ENCODE peak calls at places on chromosome X, in seven cellular contexts. One of them, this sample, is unnamed.

GRCh38 chrX:54721424-54721823 is 76.6 kb downstream of the ITIH6 start:
- DNase-seq in cortex of kidney: no peak
- DNase-seq in Peyer's patch: no peak
- DNase-seq in mesenteric fat pad: no peak
- DNase-seq in kidney tubule cell: peak; percentile 62
- DNase-seq in ovary: no peak
- DNase-seq in DND-41: no peak
- DNase-seq in this sample: peak; percentile 74

GRCh38 chrX:129145382-129145781 is 377.9 kb downstream of the SMARCA1 start:
- DNase-seq in kidney tubule cell: no peak
- DNase-seq in mesenteric fat pad: no peak
- DNase-seq in ovary: no peak
- DNase-seq in Peyer's patch: no peak
- DNase-seq in cortex of kidney: no peak
- DNase-seq in DND-41: no peak
- DNase-seq in this sample: no peak

GRCh38 chrX:107324493-107325310 is 118.3 kb downstream of the DNAAF6 start:
- DNase-seq in DND-41: no peak
- DNase-seq in ovary: peak; percentile 60
- DNase-seq in mesenteric fat pad: no peak
- DNase-seq in cortex of kidney: no peak
- DNase-seq in kidney tubule cell: peak; percentile 56
- DNase-seq in Peyer's patch: no peak
- DNase-seq in this sample: peak; percentile 14

GRCh38 chrX:131235768-131236167 is 53.3 kb downstream of the IGSF1 start:
- DNase-seq in cortex of kidney: no peak
- DNase-seq in DND-41: no peak
- DNase-seq in mesenteric fat pad: no peak
- DNase-seq in kidney tubule cell: no peak
- DNase-seq in Peyer's patch: no peak
- DNase-seq in ovary: no peak
- DNase-seq in this sample: no peak

GRCh38 chrX:38882894-38883620 is 81.8 kb downstream of the MID1IP1 start:
- DNase-seq in Peyer's patch: no peak
- DNase-seq in mesenteric fat pad: no peak
- DNase-seq in cortex of kidney: no peak
- DNase-seq in DND-41: no peak
- DNase-seq in kidney tubule cell: peak; percentile 94
- DNase-seq in ovary: no peak
- DNase-seq in this sample: peak; percentile 47

GRCh38 chrX:1533083-1533482 is 3.9 kb downstream of the P2RY8 start:
- DNase-seq in mesenteric fat pad: no peak
- DNase-seq in cortex of kidney: no peak
- DNase-seq in Peyer's patch: no peak
- DNase-seq in kidney tubule cell: no peak
- DNase-seq in DND-41: peak; percentile 1
- DNase-seq in ovary: no peak
- DNase-seq in this sample: no peak

GRCh38 chrX:113400193-113400704 is 559.6 kb upstream of the AMOT start:
- DNase-seq in kidney tubule cell: peak; percentile 34
- DNase-seq in mesenteric fat pad: no peak
- DNase-seq in cortex of kidney: no peak
- DNase-seq in Peyer's patch: no peak
- DNase-seq in DND-41: no peak
- DNase-seq in ovary: no peak
- DNase-seq in this sample: peak; percentile 26

GRCh38 chrX:10243056-10243455 is 86.3 kb downstream of the CLCN4 start:
- DNase-seq in cortex of kidney: no peak
- DNase-seq in kidney tubule cell: no peak
- DNase-seq in Peyer's patch: no peak
- DNase-seq in ovary: no peak
- DNase-seq in mesenteric fat pad: no peak
- DNase-seq in DND-41: no peak
- DNase-seq in this sample: no peak

GRCh38 chrX:115362334-115363095 is 73.0 kb downstream of the LUZP4 start:
- DNase-seq in mesenteric fat pad: no peak
- DNase-seq in ovary: no peak
- DNase-seq in Peyer's patch: no peak
- DNase-seq in DND-41: no peak
- DNase-seq in cortex of kidney: no peak
- DNase-seq in kidney tubule cell: peak; percentile 37
- DNase-seq in this sample: peak; percentile 75

GRCh38 chrX:41887691-41888090 is 35.7 kb downstream of the CASK start:
- DNase-seq in cortex of kidney: no peak
- DNase-seq in DND-41: no peak
- DNase-seq in mesenteric fat pad: no peak
- DNase-seq in Peyer's patch: no peak
- DNase-seq in kidney tubule cell: no peak
- DNase-seq in ovary: no peak
- DNase-seq in this sample: no peak

GRCh38 chrX:134741801-134742200 is 83.5 kb upstream of the PLAC1 start:
- DNase-seq in mesenteric fat pad: no peak
- DNase-seq in DND-41: no peak
- DNase-seq in cortex of kidney: no peak
- DNase-seq in Peyer's patch: no peak
- DNase-seq in kidney tubule cell: no peak
- DNase-seq in ovary: no peak
- DNase-seq in this sample: no peak

GRCh38 chrX:17078031-17078730 is 131.7 kb downstream of the REPS2 start:
- DNase-seq in DND-41: no peak
- DNase-seq in cortex of kidney: no peak
- DNase-seq in kidney tubule cell: peak; percentile 66
- DNase-seq in ovary: no peak
- DNase-seq in Peyer's patch: no peak
- DNase-seq in mesenteric fat pad: no peak
- DNase-seq in this sample: peak; percentile 17

GRCh38 chrX:1925053-1925481 is 310.2 kb downstream of the ASMT start:
- DNase-seq in ovary: no peak
- DNase-seq in kidney tubule cell: no peak
- DNase-seq in cortex of kidney: no peak
- DNase-seq in Peyer's patch: no peak
- DNase-seq in mesenteric fat pad: peak; percentile 45
- DNase-seq in DND-41: no peak
- DNase-seq in this sample: no peak

GRCh38 chrX:135275973-135276372 is 24.1 kb downstream of the ETDA start:
- DNase-seq in kidney tubule cell: no peak
- DNase-seq in mesenteric fat pad: no peak
- DNase-seq in ovary: no peak
- DNase-seq in cortex of kidney: no peak
- DNase-seq in Peyer's patch: no peak
- DNase-seq in DND-41: no peak
- DNase-seq in this sample: no peak

GRCh38 chrX:77597090-77597489 is 149.9 kb downstream of the FGF16 start:
- DNase-seq in DND-41: no peak
- DNase-seq in ovary: no peak
- DNase-seq in Peyer's patch: no peak
- DNase-seq in cortex of kidney: no peak
- DNase-seq in mesenteric fat pad: no peak
- DNase-seq in kidney tubule cell: peak; percentile 40
- DNase-seq in this sample: no peak

GRCh38 chrX:46551494-46552128 is 6.4 kb upstream of the ZNF674 start:
- DNase-seq in ovary: no peak
- DNase-seq in mesenteric fat pad: no peak
- DNase-seq in cortex of kidney: no peak
- DNase-seq in DND-41: no peak
- DNase-seq in kidney tubule cell: peak; percentile 28
- DNase-seq in Peyer's patch: no peak
- DNase-seq in this sample: no peak

GRCh38 chrX:37863728-37864127 is 16.4 kb upstream of the DYNLT3 start:
- DNase-seq in DND-41: no peak
- DNase-seq in Peyer's patch: no peak
- DNase-seq in mesenteric fat pad: no peak
- DNase-seq in ovary: no peak
- DNase-seq in cortex of kidney: no peak
- DNase-seq in kidney tubule cell: no peak
- DNase-seq in this sample: no peak

GRCh38 chrX:16524327-16524726 is 125.6 kb upstream of the S100G start:
- DNase-seq in Peyer's patch: no peak
- DNase-seq in ovary: no peak
- DNase-seq in DND-41: no peak
- DNase-seq in mesenteric fat pad: no peak
- DNase-seq in kidney tubule cell: no peak
- DNase-seq in cortex of kidney: no peak
- DNase-seq in this sample: no peak

GRCh38 chrX:15471016-15471415 is 22.1 kb downstream of the PIR start:
- DNase-seq in DND-41: peak; percentile 47
- DNase-seq in ovary: peak; percentile 53
- DNase-seq in Peyer's patch: peak; percentile 52
- DNase-seq in cortex of kidney: no peak
- DNase-seq in mesenteric fat pad: no peak
- DNase-seq in kidney tubule cell: peak; percentile 75
- DNase-seq in this sample: peak; percentile 55

This sample was measured in SW480.